ENCODE peak calls at places on chromosome 19, in seven cellular contexts. G is colonic mucosa, A is Panc1, T is astrocyte of the spinal cord, B is lung, H is cardiac fibroblast, U is fibroblast of lung. M is an unnamed sample.

GRCh38 chr19:1234670-1235380 is 3.0 kb downstream of the CBARP start:
- DNase-seq in U (no peak), A (no peak), T (no peak), H (no peak), G (no peak), B (no peak), M (no peak)

GRCh38 chr19:44818470-44818856 is 9.6 kb downstream of the BCAM start:
- DNase-seq in B (no peak), G (no peak), U (no peak), T (no peak), H (no peak), A (no peak), M (no peak)

GRCh38 chr19:11861301-11861700 is 12.8 kb downstream of the ZNF439 start:
- DNase-seq in T (no peak), B (no peak), A (no peak), U (no peak), G (no peak), H (no peak), M (no peak)

GRCh38 chr19:18915639-18916038 is 3.5 kb downstream of the COPE start:
- DNase-seq in U (peak; percentile 21), A (no peak), G (peak; percentile 51), B (no peak), H (peak; percentile 56), T (peak; percentile 18), M (peak; percentile 38)

GRCh38 chr19:55443045-55443823 is at the start of gene SHISA7:
- DNase-seq in H (no peak), T (no peak), B (no peak), G (no peak), A (no peak), U (no peak), M (no peak)

GRCh38 chr19:48896191-48896720 is 2.3 kb downstream of the TULP2 start:
- DNase-seq in A (no peak), G (peak; percentile 51), B (peak; percentile 73), H (peak; percentile 61), U (peak; percentile 39), T (peak; percentile 24), M (no peak)

GRCh38 chr19:54420383-54421168 is 5.3 kb downstream of the TTYH1 start:
- DNase-seq in B (no peak), A (no peak), H (peak; percentile 74), G (no peak), T (no peak), U (no peak), M (no peak)

GRCh38 chr19:1214862-1215731 is 9.5 kb downstream of the STK11 start:
- DNase-seq in G (no peak), U (peak; percentile 52), A (no peak), T (peak; percentile 23), B (no peak), H (no peak), M (no peak)

GRCh38 chr19:27974082-27974513 is 1238.9 kb downstream of the UQCRFS1 start:
- DNase-seq in U (peak; percentile 56), B (no peak), T (peak; percentile 24), H (peak; percentile 26), A (no peak), G (peak; percentile 24), M (peak; percentile 50)

GRCh38 chr19:46404039-46404883 is 9.1 kb downstream of the CCDC8 start:
- DNase-seq in T (peak; percentile 34), U (peak; percentile 56), G (peak; percentile 82), A (no peak), B (peak; percentile 51), H (peak; percentile 61), M (peak; percentile 59)

GRCh38 chr19:55173186-55173716 is 6.8 kb upstream of the DNAAF3 start:
- DNase-seq in T (no peak), H (no peak), G (no peak), U (no peak), B (no peak), A (no peak), M (no peak)

GRCh38 chr19:52735734-52736133 is 890 bp upstream of the ZNF611 start:
- DNase-seq in T (peak; percentile 31), B (peak; percentile 70), U (peak; percentile 72), H (no peak), G (peak; percentile 38), A (no peak), M (peak; percentile 14)

GRCh38 chr19:46520616-46521015 is 24.9 kb upstream of the PNMA8B start:
- DNase-seq in U (no peak), B (no peak), G (no peak), H (no peak), A (no peak), T (no peak), M (no peak)

GRCh38 chr19:41223431-41224234 is 4.6 kb downstream of the AXL start:
- DNase-seq in A (no peak), B (no peak), T (peak; percentile 89), G (no peak), U (peak; percentile 96), H (peak; percentile 58), M (peak; percentile 77)

GRCh38 chr19:52198678-52199077 is 8.8 kb downstream of the PPP2R1A start:
- DNase-seq in T (no peak), U (no peak), B (no peak), H (no peak), G (no peak), A (no peak), M (no peak)

GRCh38 chr19:32802840-32803239 is 66.7 kb downstream of the SLC7A9 start:
- DNase-seq in T (no peak), G (no peak), H (no peak), A (no peak), B (no peak), U (no peak), M (no peak)

GRCh38 chr19:7654401-7654800 is 14.4 kb upstream of the RETN start:
- DNase-seq in G (no peak), B (no peak), A (no peak), T (no peak), U (no peak), H (no peak), M (peak; percentile 19)

GRCh38 chr19:7655581-7655980 is 13.3 kb upstream of the RETN start:
- DNase-seq in T (no peak), H (no peak), A (no peak), U (no peak), G (no peak), B (no peak), M (no peak)

GRCh38 chr19:7650148-7650547 is 13.2 kb downstream of the STXBP2 start:
- DNase-seq in U (no peak), B (no peak), A (no peak), H (no peak), G (no peak), T (no peak), M (no peak)

GRCh38 chr19:7648265-7649014 is 11.5 kb downstream of the STXBP2 start:
- DNase-seq in B (no peak), A (no peak), G (no peak), U (no peak), H (no peak), T (no peak), M (no peak)

DNA sequence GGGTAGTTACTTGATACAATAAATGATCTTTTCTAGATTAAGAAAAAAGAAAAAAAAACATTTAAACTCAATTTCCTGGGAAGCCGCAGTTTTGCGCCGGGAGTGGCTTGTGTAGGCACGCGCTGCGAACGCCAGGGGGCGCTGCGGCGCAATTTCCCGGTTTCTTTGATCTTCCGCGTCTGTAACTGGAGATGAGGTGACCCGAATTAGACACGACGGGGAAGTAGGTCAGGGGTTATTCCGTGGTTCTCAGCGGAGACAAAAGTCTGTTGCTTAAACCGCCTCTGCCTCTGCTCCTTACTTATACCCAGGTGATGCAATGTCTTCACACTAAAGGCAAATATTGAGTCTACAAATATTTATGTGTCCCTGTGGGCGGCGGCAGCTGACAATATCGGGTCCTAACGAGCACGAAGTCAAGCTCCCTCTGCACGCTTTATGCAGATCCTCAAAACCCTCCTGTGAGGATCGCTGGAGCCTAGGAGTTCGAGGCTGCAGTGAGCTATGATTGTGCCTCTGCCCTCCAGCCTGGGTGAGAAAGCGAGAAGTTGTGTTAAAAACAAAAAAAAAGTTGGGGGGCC is 15.2 kb downstream of the STXBP2 start:
- DNase-seq in H (peak; percentile 72), U (peak; percentile 45), A (peak; percentile 70), T (peak; percentile 72), G (peak; percentile 91), B (peak; percentile 91), M (peak; percentile 70)
- H3K4me3 ChIP-seq in H (peak overlapping the region; percentile 17), U (no peak overlapping the region), A (peak overlapping the region; percentile 58), T (peak overlapping the region; percentile 12), G (no peak overlapping the region), B (no peak overlapping the region), M (peak overlapping the region; percentile 50)

GRCh38 chr19:57473646-57474045 is 3.7 kb downstream of the ZNF772 start:
- DNase-seq in T (peak; percentile 4), H (peak; percentile 9), U (peak; percentile 19), A (no peak), B (no peak), G (no peak), M (peak; percentile 8)

DNA sequence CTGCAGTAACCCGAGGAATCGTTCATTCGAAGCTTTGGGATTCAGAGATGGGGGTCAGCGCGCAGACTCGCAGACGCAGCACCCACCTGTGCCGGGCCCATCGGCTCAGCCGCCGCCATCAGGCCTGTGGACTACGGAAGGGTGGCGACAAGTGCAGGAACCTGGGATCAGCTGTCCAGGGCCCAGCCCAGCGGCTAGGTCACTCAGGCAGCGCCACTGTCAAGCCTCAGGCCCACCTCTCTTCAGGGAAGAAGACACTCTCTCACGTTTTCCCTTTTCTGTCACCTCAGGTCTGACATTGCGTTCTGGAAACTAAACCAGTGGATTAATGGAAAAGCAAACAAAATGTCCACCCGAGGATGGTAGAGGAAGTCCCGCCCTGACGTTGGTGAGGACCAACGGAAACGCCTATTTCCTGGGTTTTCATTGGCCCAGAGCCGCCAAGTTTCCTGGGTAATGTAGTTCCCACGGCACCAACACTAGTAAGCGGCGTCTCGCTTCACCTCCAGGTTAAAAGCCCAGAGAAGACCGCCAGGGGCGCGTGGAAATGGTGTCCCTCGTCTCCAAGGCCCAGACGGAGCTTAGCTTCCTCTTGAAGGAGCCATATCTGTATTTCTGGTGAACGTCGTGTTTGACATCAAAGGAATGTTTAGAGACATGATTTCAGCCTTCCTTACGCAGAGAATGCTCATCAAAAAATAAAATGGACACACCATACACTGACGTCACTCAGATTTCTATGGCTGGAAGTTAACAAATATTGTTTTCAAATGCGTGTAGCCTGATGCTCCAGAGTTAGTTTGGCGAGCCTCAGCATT is at the start of gene ZNF772:
- DNase-seq in H (peak; percentile 93), U (peak; percentile 94), A (peak; percentile 86), B (peak; percentile 92), T (peak; percentile 96), G (peak; percentile 93), M (peak; percentile 94)
- TF ChIP-seq CTCF in H (peak; percentile 84), U (peak; percentile 60), A (peak; percentile 58), B (peak; percentile 13), T (peak; percentile 65), G (no peak), M (peak; percentile 81)

DNA sequence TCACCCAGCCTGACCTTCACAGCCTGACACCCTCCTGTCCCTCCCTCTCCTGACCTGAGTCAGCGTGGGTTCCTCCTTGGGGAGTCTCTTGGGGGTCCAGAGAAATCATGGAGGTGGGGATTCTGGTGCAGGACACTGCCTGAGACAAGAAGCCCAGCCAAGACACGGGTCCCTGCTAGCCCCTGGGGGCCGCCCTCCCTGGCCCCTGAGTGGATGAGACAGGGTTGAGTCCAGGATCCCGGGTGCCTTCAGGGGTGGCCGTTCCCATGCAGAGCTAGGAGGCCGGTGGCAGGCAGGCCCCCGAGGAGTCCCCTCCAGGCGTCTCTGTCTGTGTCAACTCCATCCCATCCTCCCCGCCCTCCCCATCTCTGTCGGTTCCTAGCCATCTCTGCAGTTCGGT is 1.6 kb downstream of the MAP2K7 start:
- DNase-seq in T (no peak), B (peak; percentile 28), G (no peak), H (no peak), U (no peak), A (no peak), M (no peak)
- H3K4me3 ChIP-seq in T (no peak overlapping the region), B (no peak overlapping the region), G (no peak overlapping the region), H (peak overlapping the region; percentile 17), U (peak overlapping the region; percentile 88), A (peak overlapping the region; percentile 80), M (peak overlapping the region; percentile 88)

GRCh38 chr19:13055213-13056051 is 47.2 kb downstream of the LYL1 start:
- DNase-seq in B (peak; percentile 61), A (no peak), G (no peak), T (peak; percentile 99), U (peak; percentile 97), H (peak; percentile 98), M (peak; percentile 96)
- TF ChIP-seq CTCF in B (no peak), A (no peak), G (no peak), T (no peak), U (no peak), H (no peak), M (no peak)